ENCODE peak calls at places on chromosomes 1 and 21, in six cellular contexts. One of them, this sample, is unnamed.

GRCh38 chr1:44696789-44697188 is 22.3 kb downstream of the ARMH1 start:
- DNase-seq in A673: no peak
- DNase-seq in tibial artery: peak; percentile 34
- DNase-seq in sigmoid colon: no peak
- DNase-seq in colonic mucosa: no peak
- DNase-seq in endothelial cell of umbilical vein: no peak
- DNase-seq in this sample: no peak

GRCh38 chr1:210830034-210831028 is 303.6 kb downstream of the KCNH1 start:
- DNase-seq in A673: no peak
- DNase-seq in tibial artery: no peak
- DNase-seq in sigmoid colon: no peak
- DNase-seq in colonic mucosa: no peak
- DNase-seq in endothelial cell of umbilical vein: no peak
- DNase-seq in this sample: no peak

GRCh38 chr21:24436236-24436635 is 1171.0 kb downstream of the MRPL39 start:
- DNase-seq in A673: no peak
- DNase-seq in tibial artery: no peak
- DNase-seq in sigmoid colon: no peak
- DNase-seq in colonic mucosa: no peak
- DNase-seq in endothelial cell of umbilical vein: no peak
- DNase-seq in this sample: no peak

GRCh38 chr1:31954607-31955283 is 16.6 kb upstream of the PTP4A2 start:
- DNase-seq in A673: peak; percentile 43
- DNase-seq in tibial artery: peak; percentile 92
- DNase-seq in sigmoid colon: peak; percentile 97
- DNase-seq in colonic mucosa: peak; percentile 77
- DNase-seq in endothelial cell of umbilical vein: peak; percentile 89
- DNase-seq in this sample: peak; percentile 86

GRCh38 chr1:112509660-112510178 is 954 bp downstream of the WNT2B start:
- DNase-seq in A673: no peak
- DNase-seq in tibial artery: no peak
- DNase-seq in sigmoid colon: no peak
- DNase-seq in colonic mucosa: no peak
- DNase-seq in endothelial cell of umbilical vein: no peak
- DNase-seq in this sample: no peak

GRCh38 chr21:39610705-39611104 is 2.0 kb upstream of the B3GALT5 start:
- DNase-seq in A673: peak; percentile 9
- DNase-seq in tibial artery: no peak
- DNase-seq in sigmoid colon: no peak
- DNase-seq in colonic mucosa: peak; percentile 11
- DNase-seq in endothelial cell of umbilical vein: no peak
- DNase-seq in this sample: no peak

GRCh38 chr1:228990906-228991569 is 255.8 kb downstream of the RHOU start:
- DNase-seq in A673: no peak
- DNase-seq in tibial artery: no peak
- DNase-seq in sigmoid colon: no peak
- DNase-seq in colonic mucosa: no peak
- DNase-seq in endothelial cell of umbilical vein: no peak
- DNase-seq in this sample: no peak

GRCh38 chr21:45300786-45301520 is 13.3 kb upstream of the POFUT2 start:
- DNase-seq in A673: no peak
- DNase-seq in tibial artery: no peak
- DNase-seq in sigmoid colon: peak; percentile 70
- DNase-seq in colonic mucosa: no peak
- DNase-seq in endothelial cell of umbilical vein: no peak
- DNase-seq in this sample: no peak

GRCh38 chr1:60988827-60989363 is 93.5 kb upstream of the NFIA start:
- DNase-seq in A673: no peak
- DNase-seq in tibial artery: no peak
- DNase-seq in sigmoid colon: no peak
- DNase-seq in colonic mucosa: no peak
- DNase-seq in endothelial cell of umbilical vein: peak; percentile 12
- DNase-seq in this sample: no peak

DNA sequence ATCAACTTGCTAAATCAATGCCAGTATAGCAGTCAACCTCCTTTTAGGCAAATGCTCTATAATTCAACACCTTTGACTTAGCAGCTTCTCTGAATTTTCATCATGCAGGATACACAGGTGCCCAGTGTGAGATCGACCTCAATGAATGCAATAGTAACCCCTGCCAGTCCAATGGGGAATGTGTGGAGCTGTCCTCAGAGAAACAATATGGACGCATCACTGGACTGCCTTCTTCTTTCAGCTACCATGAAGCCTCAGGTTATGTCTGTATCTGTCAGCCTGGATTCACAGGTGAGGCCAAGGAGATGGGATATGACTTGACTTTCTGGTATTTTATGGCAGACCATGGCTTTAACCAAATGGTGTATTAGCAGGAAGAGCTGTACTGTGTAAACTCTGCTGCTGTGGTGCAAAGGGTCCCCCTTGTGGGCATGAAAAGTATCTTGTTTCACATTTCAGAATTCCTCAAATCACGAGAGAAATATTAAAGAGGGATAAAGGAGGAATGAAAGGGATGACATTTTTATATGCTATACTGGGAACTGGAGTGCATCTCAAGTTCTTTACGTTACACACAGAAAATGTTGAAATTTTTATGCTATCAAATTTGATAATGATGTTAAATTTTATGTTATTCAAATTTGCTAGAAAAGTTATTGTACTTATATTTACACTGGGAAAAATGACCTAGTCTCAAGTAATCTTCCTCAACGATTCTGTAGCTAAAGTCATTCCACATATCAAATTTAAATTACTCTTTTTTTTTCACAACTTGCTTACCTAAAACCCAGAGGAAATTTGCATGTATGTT is 88.9 kb downstream of the CRB1 start:
- DNase-seq in A673: peak; percentile 73
- DNase-seq in tibial artery: no peak
- DNase-seq in sigmoid colon: no peak
- DNase-seq in colonic mucosa: no peak
- DNase-seq in endothelial cell of umbilical vein: peak; percentile 49
- DNase-seq in this sample: no peak
- TF ChIP-seq CTCF in A673: peak; percentile 80
- TF ChIP-seq CTCF in tibial artery: peak; percentile 49
- TF ChIP-seq CTCF in sigmoid colon: no peak
- TF ChIP-seq CTCF in colonic mucosa: peak; percentile 43
- TF ChIP-seq CTCF in endothelial cell of umbilical vein: peak; percentile 52
- TF ChIP-seq CTCF in this sample: peak; percentile 25

GRCh38 chr1:203915811-203916210 is 54.4 kb downstream of the SNRPE start:
- DNase-seq in A673: no peak
- DNase-seq in tibial artery: no peak
- DNase-seq in sigmoid colon: no peak
- DNase-seq in colonic mucosa: no peak
- DNase-seq in endothelial cell of umbilical vein: no peak
- DNase-seq in this sample: no peak
- H3K27ac ChIP-seq in A673: no peak overlapping the region
- H3K27ac ChIP-seq in tibial artery: no peak overlapping the region
- H3K27ac ChIP-seq in sigmoid colon: no peak overlapping the region
- H3K27ac ChIP-seq in colonic mucosa: no peak overlapping the region
- H3K27ac ChIP-seq in endothelial cell of umbilical vein: no peak overlapping the region
- H3K27ac ChIP-seq in this sample: no peak overlapping the region

DNA sequence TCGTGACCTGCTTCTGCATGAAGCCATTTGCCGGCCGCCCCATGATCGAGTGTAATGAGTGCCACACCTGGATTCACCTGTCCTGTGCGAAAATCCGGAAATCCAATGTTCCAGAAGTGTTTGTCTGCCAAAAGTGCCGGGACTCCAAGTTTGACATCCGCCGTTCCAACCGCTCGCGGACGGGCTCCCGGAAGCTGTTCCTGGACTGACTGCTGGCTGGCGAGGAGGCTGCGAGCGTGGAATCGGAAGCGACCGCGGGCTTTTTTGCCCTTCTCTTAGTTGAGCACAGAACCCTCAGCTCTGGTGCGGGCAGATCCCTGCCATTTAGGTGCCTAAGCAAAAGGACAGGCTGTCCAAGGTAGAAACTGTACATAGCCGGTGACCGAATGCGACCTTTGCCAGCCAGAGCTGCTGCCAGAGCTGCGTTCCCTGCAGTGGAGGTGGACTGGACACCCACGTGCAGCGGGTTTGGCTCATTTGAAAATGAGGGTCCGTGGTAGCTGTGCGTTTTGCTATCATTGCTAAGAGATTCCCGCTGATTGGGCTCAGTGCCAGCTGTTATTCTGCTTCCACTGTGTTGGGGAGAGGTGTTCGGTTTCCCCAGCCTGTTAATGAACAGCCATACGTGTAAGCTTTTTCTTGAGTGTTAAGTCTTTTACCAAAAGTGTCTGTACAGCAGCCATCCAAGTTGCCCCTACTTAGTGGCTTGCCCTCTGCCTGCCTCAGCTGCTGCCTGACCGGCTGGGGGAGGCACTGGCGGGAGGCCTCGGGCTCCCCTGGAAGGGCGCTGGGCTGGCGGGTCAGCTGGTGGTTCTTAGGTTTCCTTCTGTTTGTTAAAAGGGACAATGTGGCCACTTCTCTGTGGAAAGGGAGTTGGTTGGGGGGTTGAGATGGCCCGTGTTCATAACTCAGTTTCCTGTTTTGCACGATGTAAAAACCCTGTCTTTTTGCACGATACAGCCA is 3.0 kb upstream of the THAP3 start:
- DNase-seq in A673: no peak
- DNase-seq in tibial artery: no peak
- DNase-seq in sigmoid colon: no peak
- DNase-seq in colonic mucosa: no peak
- DNase-seq in endothelial cell of umbilical vein: no peak
- DNase-seq in this sample: no peak
- H3K36me3 ChIP-seq in A673: peaks cover 63% of the 10 kb centered on the region
- H3K36me3 ChIP-seq in tibial artery: peaks cover 52% of the 10 kb centered on the region
- H3K36me3 ChIP-seq in sigmoid colon: peaks cover 24% of the 10 kb centered on the region
- H3K36me3 ChIP-seq in colonic mucosa: no peaks in the 10 kb centered on the region
- H3K36me3 ChIP-seq in endothelial cell of umbilical vein: peaks cover 19% of the 10 kb centered on the region
- H3K36me3 ChIP-seq in this sample: peaks cover 7% of the 10 kb centered on the region

DNA sequence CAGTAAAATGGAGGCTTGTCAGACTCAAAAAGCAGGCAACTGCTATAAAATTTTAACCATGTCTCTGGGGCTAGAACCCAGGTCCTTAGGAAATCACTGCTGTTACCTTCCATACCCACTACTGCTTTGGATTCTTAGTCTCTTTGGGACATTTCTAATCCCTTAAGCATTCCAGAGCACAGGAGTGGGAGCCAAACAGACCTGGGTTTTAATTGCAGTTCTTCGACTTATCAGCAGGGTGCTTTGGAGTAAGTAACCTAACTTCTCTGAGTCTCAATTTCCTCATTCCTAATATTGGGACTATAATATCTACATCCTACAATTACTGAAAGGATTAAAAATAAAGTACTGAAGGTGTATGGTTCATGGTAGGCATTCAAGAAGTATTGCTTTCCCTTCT is 161.0 kb upstream of the BEND5 start:
- DNase-seq in A673: no peak
- DNase-seq in tibial artery: no peak
- DNase-seq in sigmoid colon: no peak
- DNase-seq in colonic mucosa: no peak
- DNase-seq in endothelial cell of umbilical vein: no peak
- DNase-seq in this sample: no peak
- TF ChIP-seq CTCF in A673: no peak
- TF ChIP-seq CTCF in tibial artery: no peak
- TF ChIP-seq CTCF in sigmoid colon: no peak
- TF ChIP-seq CTCF in colonic mucosa: no peak
- TF ChIP-seq CTCF in endothelial cell of umbilical vein: no peak
- TF ChIP-seq CTCF in this sample: no peak

This sample was measured in lung.